ENCODE peak calls at places on chromosomes 13 and 19, in five cellular contexts. M, E, O, A and J are unnamed samples.

GRCh38 chr19:37931941-37932655 is 25.1 kb downstream of the SIPA1L3 start:
- DNase-seq in M (peak), E (peak), O (peak), A (no peak), J (peak)

GRCh38 chr13:78247362-78247761 is 328.7 kb upstream of the EDNRB start:
- DNase-seq in M (no peak), E (no peak), O (no peak), A (no peak), J (no peak)

GRCh38 chr13:109610517-109610916 is 175.9 kb downstream of the IRS2 start:
- DNase-seq in M (peak), E (no peak), O (peak), A (no peak), J (no peak)

GRCh38 chr19:45862271-45862563 is 730 bp downstream of the SYMPK start:
- DNase-seq in M (peak), E (no peak), O (no peak), A (no peak), J (no peak)

GRCh38 chr19:43675269-43675879 is 5.4 kb upstream of the PLAUR start:
- DNase-seq in M (peak), E (peak), O (no peak), A (peak), J (peak)

GRCh38 chr19:43564800-43565199 is 10.5 kb downstream of the XRCC1 start:
- DNase-seq in M (no peak), E (no peak), O (no peak), A (no peak), J (no peak)

GRCh38 chr13:49995535-49996165 is 1.2 kb upstream of the TRIM13 start:
- DNase-seq in M (no peak), E (no peak), O (no peak), A (peak), J (no peak)

GRCh38 chr13:93235258-93236015 is 8.8 kb downstream of the GPC6 start:
- DNase-seq in M (no peak), E (peak), O (peak), A (no peak), J (no peak)

GRCh38 chr13:45954861-45955595 is 97.5 kb downstream of the ZC3H13 start:
- DNase-seq in M (no peak), E (no peak), O (no peak), A (no peak), J (no peak)

GRCh38 chr13:101624981-101625380 is 172.5 kb downstream of the ITGBL1 start:
- DNase-seq in M (no peak), E (no peak), O (no peak), A (no peak), J (no peak)

GRCh38 chr13:61765181-61765742 is 349.6 kb upstream of the PCDH20 start:
- DNase-seq in M (no peak), E (no peak), O (no peak), A (no peak), J (no peak)

GRCh38 chr13:33349996-33350826 is 64.7 kb upstream of the STARD13 start:
- DNase-seq in M (peak), E (peak), O (peak), A (no peak), J (peak)

GRCh38 chr13:39501711-39502324 is 101.2 kb downstream of the LHFPL6 start:
- DNase-seq in M (no peak), E (no peak), O (no peak), A (no peak), J (no peak)

GRCh38 chr19:31448221-31448657 is 99.0 kb upstream of the TSHZ3 start:
- DNase-seq in M (peak), E (peak), O (peak), A (no peak), J (peak)

GRCh38 chr13:87669379-87669978 is 1.7 kb upstream of the SLITRK5 start:
- DNase-seq in M (no peak), E (peak), O (no peak), A (no peak), J (no peak)

GRCh38 chr19:40995355-40995754 is 4.3 kb downstream of the CYP2B6 start:
- DNase-seq in M (no peak), E (no peak), O (no peak), A (no peak), J (no peak)

GRCh38 chr13:111961236-111961635 is 105.7 kb upstream of the SOX1 start:
- DNase-seq in M (no peak), E (no peak), O (no peak), A (no peak), J (no peak)

GRCh38 chr13:78993792-78994191 is 334.8 kb upstream of the OBI1 start:
- DNase-seq in M (no peak), E (no peak), O (no peak), A (peak), J (no peak)

GRCh38 chr13:47598340-47598911 is 402.6 kb downstream of the SUCLA2 start:
- DNase-seq in M (no peak), E (peak), O (no peak), A (no peak), J (no peak)

GRCh38 chr19:4233282-4233853 is 4.0 kb downstream of the EBI3 start:
- DNase-seq in M (peak), E (peak), O (no peak), A (no peak), J (no peak)

GRCh38 chr13:100154835-100155463 is 66.1 kb downstream of the PCCA start:
- DNase-seq in M (no peak), E (no peak), O (no peak), A (no peak), J (no peak)

GRCh38 chr19:10644351-10645007 is 9.7 kb upstream of the ILF3 start:
- DNase-seq in M (peak), E (peak), O (peak), A (no peak), J (peak)
- H3K4me3 ChIP-seq in M (no peak), E (no peak), O (no peak), A (no peak), J (no peak)

DNA sequence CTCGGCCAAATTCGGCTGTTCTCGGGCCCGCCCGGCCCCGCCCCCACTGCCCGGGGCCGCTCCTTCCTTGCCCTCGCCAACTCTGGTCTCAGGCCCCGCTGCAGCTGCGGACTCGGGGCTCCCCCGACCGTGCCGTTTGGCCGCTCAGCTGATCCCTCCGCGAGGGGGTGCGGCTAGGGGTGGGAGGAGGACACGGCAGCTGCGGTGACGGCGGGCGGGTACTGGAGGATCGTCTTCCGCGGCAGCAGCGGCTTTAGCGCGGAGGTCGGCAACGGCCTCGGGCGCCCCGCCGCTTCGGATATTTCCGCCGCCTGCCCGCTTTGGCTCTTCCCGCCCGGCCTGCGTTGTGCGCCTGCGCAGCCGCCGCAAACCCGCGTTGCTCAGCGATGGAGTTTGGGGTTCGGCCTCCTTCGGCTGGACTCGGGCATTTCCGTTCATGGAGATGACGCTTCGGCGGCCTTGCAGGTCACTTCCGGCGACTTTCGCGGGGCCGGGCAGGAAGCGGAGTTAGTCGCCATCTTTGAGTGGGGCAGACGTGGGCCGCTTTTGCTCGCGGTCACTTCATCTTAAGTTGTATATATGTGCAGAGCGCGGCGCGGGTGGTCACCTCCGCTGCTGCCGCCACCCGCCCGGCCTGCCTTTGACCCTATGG is 338 bp upstream of the UBE2M start:
- DNase-seq in M (peak), E (peak), O (peak), A (peak), J (peak)
- TF ChIP-seq POLR2A in M (peak), E (peak), O (peak), A (peak), J (no peak)

DNA sequence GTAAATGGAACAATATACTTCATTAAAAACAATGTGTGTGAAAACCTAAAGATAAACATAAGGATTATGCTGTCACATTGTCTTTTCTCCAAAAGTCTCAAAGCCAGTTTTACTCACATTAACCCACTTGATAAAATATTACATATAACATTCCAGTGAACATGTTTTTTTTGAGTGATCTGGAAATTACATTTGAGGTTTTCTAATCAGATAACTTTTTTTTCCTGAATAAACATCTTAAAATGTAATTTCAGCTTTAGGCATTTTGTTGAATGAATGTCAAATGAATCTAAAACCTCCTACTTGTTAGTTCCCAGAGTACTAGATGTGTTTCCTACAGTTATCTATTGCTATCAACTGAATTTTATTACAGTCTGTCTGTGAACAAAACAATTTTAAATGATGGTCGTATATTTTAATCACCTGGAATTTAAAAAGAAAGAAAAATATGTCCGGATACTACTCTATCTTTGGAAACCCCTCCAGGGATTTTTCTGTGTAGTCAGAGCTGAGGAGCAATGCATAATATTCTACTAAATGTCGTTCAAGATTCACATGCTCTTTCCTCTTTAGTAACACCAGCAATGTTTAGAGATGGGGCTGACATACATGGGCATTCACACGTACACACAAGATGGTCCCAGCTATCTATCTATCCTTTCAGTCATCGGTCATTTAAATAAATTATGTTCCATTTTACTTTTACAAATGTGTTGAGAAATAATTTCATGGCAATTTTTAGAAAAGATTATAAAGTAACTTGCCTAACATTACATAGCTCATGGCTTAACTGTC is 283.9 kb downstream of the KLF12 start:
- DNase-seq in M (no peak), E (no peak), O (no peak), A (no peak), J (no peak)
- H3K4me3 ChIP-seq in M (no peak), E (no peak), O (no peak), A (no peak), J (no peak)

GRCh38 chr19:58349590-58349989 is 3.7 kb downstream of the A1BG start:
- DNase-seq in M (no peak), E (no peak), O (no peak), A (no peak), J (no peak)

GRCh38 chr19:58345558-58345957 is 7.7 kb downstream of the A1BG start:
- DNase-seq in M (no peak), E (no peak), O (no peak), A (no peak), J (no peak)

GRCh38 chr19:58350871-58351557 is 2.3 kb downstream of the A1BG start:
- DNase-seq in M (no peak), E (no peak), O (no peak), A (no peak), J (no peak)

GRCh38 chr19:58350001-58350801 is 3.1 kb downstream of the A1BG start:
- DNase-seq in M (no peak), E (no peak), O (no peak), A (no peak), J (no peak)

GRCh38 chr19:58346961-58347929 is 6.0 kb downstream of the A1BG start:
- DNase-seq in M (peak), E (peak), O (no peak), A (no peak), J (no peak)
- TF ChIP-seq POLR2A in M (no peak), E (no peak), O (peak), A (peak), J (no peak)

DNA sequence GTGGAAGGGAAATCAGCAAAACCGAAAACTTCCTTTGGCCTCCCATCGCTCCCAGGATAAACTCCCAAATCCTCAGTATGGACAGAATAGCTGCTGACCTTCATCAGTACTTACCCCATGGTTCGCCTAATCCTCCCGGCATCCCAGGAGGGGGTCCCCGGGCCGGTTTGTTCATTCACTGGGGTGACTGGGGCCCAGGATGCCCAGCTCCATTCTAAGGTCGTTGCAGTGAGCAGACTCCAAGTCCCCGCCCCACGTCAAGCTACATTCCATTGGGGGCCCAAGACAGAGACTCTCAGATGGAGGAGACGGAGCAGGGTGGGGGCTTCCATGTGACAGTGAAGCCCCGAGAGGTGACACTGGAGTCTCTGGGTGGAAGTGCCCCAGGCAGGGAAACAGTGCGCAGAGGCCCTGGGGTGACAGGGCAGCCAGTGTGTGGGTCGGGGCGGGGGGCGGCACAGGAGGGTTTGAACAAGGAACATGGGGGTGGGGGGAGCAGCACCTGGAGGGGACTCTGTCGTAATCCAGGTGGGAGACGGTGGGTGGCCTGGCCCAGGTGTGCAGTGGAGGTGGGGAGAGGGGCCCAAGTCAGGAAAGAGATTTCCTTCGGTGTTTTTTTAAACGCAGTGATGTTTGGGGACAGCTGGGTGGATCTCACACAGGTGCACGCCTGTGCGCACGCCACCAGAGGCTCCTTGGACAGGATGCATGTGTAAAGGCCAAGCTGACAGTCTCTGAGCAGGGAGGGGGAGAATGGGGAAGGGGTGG is 5.1 kb downstream of the SSBP4 start:
- DNase-seq in M (no peak), E (no peak), O (no peak), A (no peak), J (no peak)
- H3K4me3 ChIP-seq in M (no peak), E (no peak), O (no peak), A (no peak), J (no peak)

DNA sequence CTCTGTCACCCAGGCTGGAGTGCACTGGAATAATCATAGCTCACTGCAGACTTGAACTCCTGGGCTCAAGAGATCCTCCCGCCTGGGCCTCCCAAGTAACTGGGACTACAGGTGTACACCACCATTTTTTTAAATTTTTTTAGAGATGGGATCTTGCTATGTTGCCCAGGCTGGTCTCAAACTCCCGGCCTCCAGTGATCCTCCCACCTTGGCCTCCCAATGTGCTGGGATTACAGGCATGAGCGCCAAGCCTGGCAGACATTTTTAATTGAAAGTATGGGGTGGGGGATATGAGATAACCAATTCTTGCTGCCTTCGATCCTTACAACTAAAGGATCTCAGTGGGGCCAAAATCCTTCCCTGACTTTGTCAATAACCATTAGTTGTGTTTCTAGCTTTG is 91.8 kb downstream of the ZNF557 start:
- DNase-seq in M (no peak), E (no peak), O (no peak), A (no peak), J (no peak)
- TF ChIP-seq POLR2A in M (no peak), E (no peak), O (no peak), A (no peak), J (no peak)

GRCh38 chr13:74987124-74987690 is 494.8 kb downstream of the TBC1D4 start:
- DNase-seq in M (no peak), E (no peak), O (no peak), A (no peak), J (no peak)

GRCh38 chr13:74986609-74987008 is 495.4 kb downstream of the TBC1D4 start:
- DNase-seq in M (no peak), E (no peak), O (no peak), A (no peak), J (no peak)

DNA sequence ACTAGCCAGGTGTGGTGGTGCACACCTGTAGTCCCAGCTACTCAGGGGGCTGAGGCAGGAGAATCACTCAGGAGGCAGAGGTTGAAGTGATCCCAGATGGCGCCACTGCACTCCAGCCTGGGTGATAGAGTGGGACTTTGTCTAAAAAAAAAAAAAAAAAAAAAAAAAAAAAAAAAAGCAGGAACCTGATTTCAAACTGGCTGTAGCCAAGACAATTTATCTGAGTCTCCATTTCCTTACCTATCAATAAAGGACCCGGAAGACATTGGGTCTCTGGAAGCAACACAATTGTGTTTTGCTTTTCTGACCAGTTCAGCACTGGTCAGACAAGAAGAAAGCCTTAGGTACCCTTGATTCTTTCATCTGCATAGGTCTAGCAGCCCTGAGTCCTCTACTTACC is 491.0 kb downstream of the TBC1D4 start:
- DNase-seq in M (no peak), E (no peak), O (no peak), A (no peak), J (no peak)
- H3K4me3 ChIP-seq in M (no peak), E (no peak), O (no peak), A (no peak), J (no peak)